ENCODE peak calls at places on chromosomes 6 and 20, in ten cellular contexts. U is astrocyte of the spinal cord, R is kidney epithelial cell, V is ovary, D is endodermal cell, Z is choroid plexus epithelial cell, A is brain microvascular endothelial cell, P is breast epithelium, O is psoas muscle, I is astrocyte. E is an unnamed sample.

GRCh38 chr20:4850960-4851359 is 129.3 kb downstream of the PRND start:
- DNase-seq in Z (no peak), R (no peak), P (no peak), A (no peak), I (no peak), V (no peak), O (no peak), U (no peak), D (no peak), E (no peak)

GRCh38 chr20:41318271-41318649 is 729 bp upstream of the ZHX3 start:
- DNase-seq in V (no peak), U (peak), P (no peak), Z (no peak), D (no peak), A (no peak), I (no peak), O (no peak), R (no peak), E (no peak)

GRCh38 chr6:25370175-25371036 is 91.2 kb downstream of the CARMIL1 start:
- DNase-seq in O (no peak), I (no peak), Z (no peak), P (no peak), D (no peak), U (no peak), V (no peak), A (no peak), R (no peak), E (no peak)

GRCh38 chr6:5570641-5571040 is 309.3 kb downstream of the FARS2 start:
- DNase-seq in O (no peak), I (no peak), U (no peak), D (no peak), P (no peak), V (no peak), A (no peak), Z (no peak), R (no peak), E (no peak)

GRCh38 chr6:88982720-88983119 is 19.3 kb upstream of the RNGTT start:
- DNase-seq in O (peak), U (peak), Z (peak), R (no peak), D (no peak), I (peak), V (peak), A (peak), P (peak), E (peak)

GRCh38 chr6:19536838-19537237 is 300.3 kb upstream of the ID4 start:
- DNase-seq in P (no peak), V (no peak), R (no peak), I (no peak), D (no peak), A (no peak), O (no peak), U (no peak), Z (no peak), E (no peak)

GRCh38 chr6:131867744-131868143 is 59.9 kb downstream of the ENPP1 start:
- DNase-seq in P (no peak), I (peak), U (peak), A (peak), R (no peak), V (no peak), O (no peak), Z (peak), D (no peak), E (peak)

GRCh38 chr6:119283979-119284545 is 65.5 kb downstream of the MAN1A1 start:
- DNase-seq in A (no peak), D (no peak), V (no peak), U (no peak), Z (no peak), O (no peak), I (no peak), P (no peak), R (no peak), E (no peak)

GRCh38 chr6:11033825-11034224 is 10.3 kb downstream of the ELOVL2 start:
- DNase-seq in I (peak), P (no peak), A (peak), O (no peak), R (no peak), V (no peak), D (no peak), U (peak), Z (peak), E (peak)

GRCh38 chr6:156612361-156612760 is 164.8 kb upstream of the ARID1B start:
- DNase-seq in I (no peak), R (no peak), P (no peak), A (no peak), U (no peak), V (no peak), D (no peak), Z (no peak), O (no peak), E (no peak)

GRCh38 chr6:157693867-157694266 is 129.2 kb upstream of the SNX9 start:
- DNase-seq in R (no peak), D (no peak), U (no peak), A (no peak), Z (no peak), P (no peak), I (no peak), V (no peak), O (no peak), E (no peak)

GRCh38 chr6:170184324-170184723 is 106.6 kb downstream of the DLL1 start:
- DNase-seq in D (no peak), I (no peak), R (no peak), O (no peak), Z (no peak), V (no peak), A (no peak), P (no peak), U (no peak), E (no peak)

GRCh38 chr6:140434761-140435160 is 1060.3 kb upstream of the CITED2 start:
- DNase-seq in Z (peak), D (no peak), V (no peak), A (no peak), U (no peak), R (no peak), P (no peak), O (no peak), I (peak), E (no peak)

GRCh38 chr20:20603339-20603990 is 109.0 kb downstream of the RALGAPA2 start:
- DNase-seq in P (no peak), D (peak), Z (no peak), U (no peak), I (no peak), V (no peak), O (no peak), R (peak), A (no peak), E (no peak)

GRCh38 chr6:137095651-137096238 is 51.0 kb upstream of the IL20RA start:
- DNase-seq in D (no peak), Z (no peak), U (no peak), I (no peak), R (no peak), O (no peak), V (no peak), P (no peak), A (no peak), E (no peak)

GRCh38 chr6:33160728-33161323 is 31.4 kb downstream of the COL11A2 start:
- DNase-seq in U (peak), P (peak), O (peak), I (peak), Z (peak), R (no peak), A (peak), D (peak), V (no peak), E (peak)

GRCh38 chr20:25254986-25255680 is 7.2 kb downstream of the PYGB start:
- DNase-seq in O (no peak), A (no peak), I (no peak), P (peak), Z (no peak), D (peak), V (no peak), U (no peak), R (no peak), E (peak)

GRCh38 chr20:4787825-4788224 is 66.1 kb downstream of the PRND start:
- DNase-seq in A (no peak), D (no peak), I (no peak), O (no peak), V (no peak), R (no peak), U (no peak), P (no peak), Z (no peak), E (no peak)

GRCh38 chr6:79170915-79171314 is 63.6 kb downstream of the HMGN3 start:
- DNase-seq in P (no peak), O (no peak), D (no peak), Z (peak), A (no peak), I (peak), U (peak), R (peak), V (no peak), E (no peak)

GRCh38 chr6:33822575-33823395 is 19.0 kb upstream of the MLN start:
- DNase-seq in V (no peak), I (no peak), Z (peak), R (no peak), U (no peak), O (no peak), A (peak), D (peak), P (no peak), E (no peak)

GRCh38 chr6:42981866-42982265 is 2.5 kb upstream of the PPP2R5D start:
- DNase-seq in U (no peak), R (no peak), A (no peak), I (no peak), O (no peak), D (no peak), V (no peak), Z (no peak), P (no peak), E (no peak)

GRCh38 chr20:17601957-17602356 is 32.1 kb downstream of the DSTN start:
- DNase-seq in I (no peak), U (no peak), Z (no peak), D (peak), A (no peak), P (no peak), R (no peak), V (no peak), O (no peak), E (peak)

GRCh38 chr6:159008656-159009288 is 8.8 kb upstream of the RSPH3 start:
- DNase-seq in D (no peak), A (no peak), U (no peak), O (no peak), R (no peak), I (peak), V (no peak), P (no peak), Z (peak), E (peak)

GRCh38 chr6:85764844-85765243 is 122.2 kb upstream of the SYNCRIP start:
- DNase-seq in P (no peak), D (no peak), R (no peak), A (no peak), U (no peak), O (no peak), Z (peak), V (no peak), I (no peak), E (no peak)

GRCh38 chr6:134317471-134318131 is at the start of gene SGK1:
- DNase-seq in O (peak), U (peak), A (peak), R (no peak), I (peak), P (peak), D (peak), Z (peak), V (peak), E (peak)

DNA sequence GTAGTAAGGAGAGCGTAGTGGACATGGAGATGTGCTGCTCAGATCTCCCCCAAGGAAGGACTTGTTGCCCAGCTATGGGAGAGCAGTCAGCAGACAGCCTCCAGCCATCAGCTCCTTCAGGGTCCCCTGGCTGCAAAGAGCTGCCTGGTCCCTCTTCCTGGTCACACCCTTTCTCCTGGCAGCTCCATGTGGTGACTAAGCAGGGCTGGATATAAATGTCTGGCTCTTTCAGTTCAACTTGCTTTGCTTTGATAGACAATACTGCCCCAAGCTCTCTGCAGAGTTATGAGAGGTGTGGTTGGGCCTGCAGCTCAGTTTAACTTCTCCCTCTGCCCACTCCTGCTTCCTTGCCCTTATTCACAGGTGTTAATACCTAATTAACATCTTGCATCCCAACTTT is 64.1 kb upstream of the DDR1 start:
- DNase-seq in A (peak), D (no peak), O (peak), I (peak), V (no peak), U (peak), R (no peak), Z (peak), P (peak), E (peak)
- TF ChIP-seq CTCF in A (peak), D (no peak), O (no peak), I (peak), V (no peak), U (peak), R (peak), Z (peak), P (no peak), E (peak)

GRCh38 chr6:142911395-142911794 is 33.6 kb downstream of the HIVEP2 start:
- DNase-seq in U (no peak), O (no peak), R (no peak), I (no peak), A (no peak), V (no peak), Z (no peak), P (no peak), D (no peak), E (no peak)
- H3K4me3 ChIP-seq in U (no peak), O (no peak), R (no peak), I (no peak), A (no peak), V (no peak), Z (no peak), P (no peak), D (no peak), E (no peak)

GRCh38 chr20:21796059-21796458 is 90.6 kb downstream of the PAX1 start:
- DNase-seq in A (no peak), D (peak), I (no peak), Z (no peak), O (no peak), U (no peak), V (no peak), R (no peak), P (no peak), E (no peak)
- TF ChIP-seq CTCF in A (no peak), D (peak), I (no peak), Z (no peak), O (no peak), U (no peak), V (no peak), R (no peak), P (no peak), E (no peak)

GRCh38 chr6:6586671-6587526 is 1.6 kb upstream of the LY86 start:
- DNase-seq in O (no peak), V (no peak), I (no peak), Z (no peak), D (no peak), P (no peak), U (no peak), R (no peak), A (no peak), E (no peak)
- H3K4me3 ChIP-seq in O (no peak), V (no peak), I (no peak), Z (no peak), D (no peak), P (no peak), U (no peak), R (no peak), A (no peak), E (no peak)

GRCh38 chr6:48754631-48755030 is 643.6 kb upstream of the PTCHD4 start:
- DNase-seq in V (no peak), I (no peak), P (no peak), R (no peak), D (no peak), U (no peak), Z (no peak), A (no peak), O (no peak), E (no peak)

GRCh38 chr6:48757661-48758060 is 646.7 kb upstream of the PTCHD4 start:
- DNase-seq in A (peak), O (no peak), Z (no peak), P (no peak), U (no peak), D (no peak), V (no peak), R (no peak), I (peak), E (no peak)

DNA sequence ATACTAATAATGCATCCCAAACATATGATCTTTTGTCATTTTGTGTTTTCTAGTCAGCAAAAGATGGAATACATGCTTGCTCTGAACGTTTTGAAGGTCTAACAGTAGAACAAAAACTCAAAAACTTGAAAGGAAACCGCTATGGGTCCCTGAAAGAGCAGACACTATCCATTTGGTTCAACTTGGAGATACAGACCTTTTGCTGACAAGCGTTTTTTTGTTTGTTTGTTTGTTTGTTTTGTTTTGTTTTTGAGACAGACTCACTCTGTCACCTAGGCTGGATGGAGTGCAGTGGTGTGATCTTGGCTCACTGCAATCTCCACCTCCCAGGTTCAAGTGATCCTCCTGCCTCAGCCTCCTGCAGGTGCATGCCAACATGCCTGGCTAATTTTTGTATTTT is 644.3 kb upstream of the PTCHD4 start:
- DNase-seq in Z (no peak), P (no peak), A (no peak), R (no peak), U (no peak), V (no peak), O (no peak), D (no peak), I (no peak), E (no peak)
- TF ChIP-seq CTCF in Z (no peak), P (no peak), A (no peak), R (no peak), U (no peak), V (no peak), O (no peak), D (no peak), I (no peak), E (no peak)

GRCh38 chr6:99296261-99296660 is 53.2 kb downstream of the FAXC start:
- DNase-seq in A (no peak), R (no peak), O (no peak), D (no peak), V (no peak), P (no peak), Z (no peak), I (no peak), U (no peak), E (no peak)
- H3K4me3 ChIP-seq in A (no peak), R (no peak), O (no peak), D (no peak), V (no peak), P (no peak), Z (no peak), I (no peak), U (no peak), E (no peak)